ENCODE peak calls at places on chromosomes 3 and 15, in five cellular contexts. One of them, this sample, is unnamed.

GRCh38 chr15:65626856-65627255 is 5.1 kb downstream of the SLC24A1 start:
- DNase-seq in iPS-NIHi11: no peak
- DNase-seq in SW 1271: no peak
- DNase-seq in psoas muscle: no peak
- DNase-seq in T follicular helper cell: no peak
- DNase-seq in this sample: no peak

GRCh38 chr3:14876942-14877341 is 58.2 kb downstream of the FGD5 start:
- DNase-seq in iPS-NIHi11: no peak
- DNase-seq in SW 1271: no peak
- DNase-seq in psoas muscle: peak
- DNase-seq in T follicular helper cell: no peak
- DNase-seq in this sample: no peak

GRCh38 chr3:171221597-171221996 is 195.1 kb upstream of the SLC2A2 start:
- DNase-seq in iPS-NIHi11: no peak
- DNase-seq in SW 1271: no peak
- DNase-seq in psoas muscle: no peak
- DNase-seq in T follicular helper cell: no peak
- DNase-seq in this sample: no peak

GRCh38 chr3:193874997-193875593 is 260.9 kb upstream of the HES1 start:
- DNase-seq in iPS-NIHi11: peak
- DNase-seq in SW 1271: no peak
- DNase-seq in psoas muscle: no peak
- DNase-seq in T follicular helper cell: no peak
- DNase-seq in this sample: no peak

GRCh38 chr15:70613259-70613658 is 150.1 kb downstream of the UACA start:
- DNase-seq in iPS-NIHi11: no peak
- DNase-seq in SW 1271: no peak
- DNase-seq in psoas muscle: no peak
- DNase-seq in T follicular helper cell: no peak
- DNase-seq in this sample: no peak

GRCh38 chr3:124397088-124397487 is 333.2 kb upstream of the UMPS start:
- DNase-seq in iPS-NIHi11: no peak
- DNase-seq in SW 1271: no peak
- DNase-seq in psoas muscle: no peak
- DNase-seq in T follicular helper cell: no peak
- DNase-seq in this sample: no peak

GRCh38 chr3:52777127-52777958 is at the start of gene ITIH1:
- DNase-seq in iPS-NIHi11: no peak
- DNase-seq in SW 1271: no peak
- DNase-seq in psoas muscle: no peak
- DNase-seq in T follicular helper cell: no peak
- DNase-seq in this sample: no peak

GRCh38 chr3:105837143-105837740 is 31.6 kb downstream of the CBLB start:
- DNase-seq in iPS-NIHi11: no peak
- DNase-seq in SW 1271: no peak
- DNase-seq in psoas muscle: no peak
- DNase-seq in T follicular helper cell: no peak
- DNase-seq in this sample: no peak

GRCh38 chr3:146396792-146397191 is 72.6 kb downstream of the PLSCR2 start:
- DNase-seq in iPS-NIHi11: no peak
- DNase-seq in SW 1271: no peak
- DNase-seq in psoas muscle: no peak
- DNase-seq in T follicular helper cell: no peak
- DNase-seq in this sample: no peak

GRCh38 chr15:41828747-41829270 is 917 bp downstream of the JMJD7 start:
- DNase-seq in iPS-NIHi11: no peak
- DNase-seq in SW 1271: no peak
- DNase-seq in psoas muscle: no peak
- DNase-seq in T follicular helper cell: no peak
- DNase-seq in this sample: no peak

GRCh38 chr3:133944181-133944580 is 48.5 kb upstream of the RAB6B start:
- DNase-seq in iPS-NIHi11: no peak
- DNase-seq in SW 1271: no peak
- DNase-seq in psoas muscle: no peak
- DNase-seq in T follicular helper cell: no peak
- DNase-seq in this sample: no peak

GRCh38 chr3:124117486-124117885 is 125.6 kb upstream of the ROPN1 start:
- DNase-seq in iPS-NIHi11: no peak
- DNase-seq in SW 1271: no peak
- DNase-seq in psoas muscle: no peak
- DNase-seq in T follicular helper cell: no peak
- DNase-seq in this sample: no peak

GRCh38 chr15:50463423-50464358 is 39.5 kb downstream of the USP8 start:
- DNase-seq in iPS-NIHi11: no peak
- DNase-seq in SW 1271: no peak
- DNase-seq in psoas muscle: no peak
- DNase-seq in T follicular helper cell: no peak
- DNase-seq in this sample: no peak